ENCODE peak calls at places on chromosome 3, in four cellular contexts. R, L, K and J are unnamed samples.

GRCh38 chr3:193791041-193792032 is 198.3 kb downstream of the OPA1 start:
- DNase-seq in R (no peak), L (no peak), K (no peak), J (peak; percentile 96)

GRCh38 chr3:8657804-8658311 is 13.3 kb upstream of the SSUH2 start:
- DNase-seq in R (peak; percentile 65), L (no peak), K (no peak), J (no peak)

GRCh38 chr3:180802837-180803236 is 109.6 kb upstream of the FXR1 start:
- DNase-seq in R (peak; percentile 4), L (peak; percentile 37), K (peak; percentile 28), J (peak; percentile 39)

GRCh38 chr3:195715134-195715533 is 5.6 kb upstream of the MUC20 start:
- DNase-seq in R (no peak), L (no peak), K (no peak), J (no peak)

GRCh38 chr3:186882881-186883685 is 40.6 kb downstream of the ADIPOQ start:
- DNase-seq in R (peak; percentile 80), L (peak; percentile 40), K (peak; percentile 65), J (peak; percentile 45)

GRCh38 chr3:63349583-63350177 is 71.6 kb downstream of the SYNPR start:
- DNase-seq in R (peak; percentile 37), L (peak; percentile 77), K (peak; percentile 56), J (peak; percentile 68)

GRCh38 chr3:34131091-34131490 is 332.7 kb downstream of the PDCD6IP start:
- DNase-seq in R (no peak), L (no peak), K (no peak), J (peak; percentile 76)

GRCh38 chr3:94285874-94286273 is 223.0 kb downstream of the NSUN3 start:
- DNase-seq in R (peak; percentile 6), L (peak; percentile 3), K (no peak), J (no peak)

GRCh38 chr3:16864610-16865313 is 20.0 kb upstream of the PLCL2 start:
- DNase-seq in R (peak; percentile 68), L (peak; percentile 69), K (peak; percentile 4), J (no peak)

GRCh38 chr3:28191363-28191762 is 50.1 kb upstream of the CMC1 start:
- DNase-seq in R (no peak), L (peak; percentile 57), K (no peak), J (no peak)

GRCh38 chr3:5197470-5198312 is 10.2 kb downstream of the EDEM1 start:
- DNase-seq in R (peak; percentile 26), L (peak; percentile 86), K (no peak), J (peak; percentile 61)

GRCh38 chr3:110814170-110815007 is 257.2 kb upstream of the NECTIN3 start:
- DNase-seq in R (peak; percentile 96), L (peak; percentile 98), K (no peak), J (peak; percentile 14)

GRCh38 chr3:46516521-46516920 is 18.7 kb downstream of the RTP3 start:
- DNase-seq in R (no peak), L (no peak), K (no peak), J (no peak)

GRCh38 chr3:189563841-189564563 is 67.2 kb upstream of the TP63 start:
- DNase-seq in R (peak; percentile 96), L (peak; percentile 51), K (no peak), J (no peak)

GRCh38 chr3:46405301-46406079 is 1.4 kb downstream of the CCR5AS start:
- DNase-seq in R (no peak), L (no peak), K (no peak), J (no peak)

GRCh38 chr3:155676252-155676981 is 68.5 kb downstream of the PLCH1 start:
- DNase-seq in R (peak; percentile 62), L (peak; percentile 32), K (no peak), J (peak; percentile 57)

GRCh38 chr3:193605876-193606275 is 12.9 kb downstream of the OPA1 start:
- DNase-seq in R (peak; percentile 36), L (peak; percentile 68), K (peak; percentile 62), J (peak; percentile 83)

GRCh38 chr3:127902486-127902885 is 12.5 kb upstream of the KBTBD12 start:
- DNase-seq in R (no peak), L (no peak), K (no peak), J (peak; percentile 14)

GRCh38 chr3:188706176-188706575 is 465.6 kb upstream of the TPRG1 start:
- DNase-seq in R (no peak), L (no peak), K (no peak), J (no peak)

GRCh38 chr3:186138272-186138981 is 29.5 kb upstream of the ETV5 start:
- DNase-seq in R (no peak), L (no peak), K (peak; percentile 15), J (no peak)

GRCh38 chr3:154040283-154040682 is 80.9 kb upstream of the ARHGEF26 start:
- DNase-seq in R (no peak), L (peak; percentile 23), K (peak; percentile 23), J (no peak)

GRCh38 chr3:194272221-194272620 is 78.9 kb downstream of the CPN2 start:
- DNase-seq in R (no peak), L (no peak), K (no peak), J (no peak)

GRCh38 chr3:122793568-122794416 is at the start of gene HSPBAP1:
- DNase-seq in R (peak; percentile 90), L (peak; percentile 92), K (peak; percentile 84), J (peak; percentile 98)

GRCh38 chr3:104411760-104412159 is 954.9 kb upstream of the ALCAM start:
- DNase-seq in R (no peak), L (no peak), K (no peak), J (peak; percentile 50)

GRCh38 chr3:107574650-107575049 is 51.9 kb downstream of the BBX start:
- DNase-seq in R (peak; percentile 17), L (peak; percentile 68), K (peak; percentile 48), J (peak; percentile 53)

GRCh38 chr3:153855772-153856171 is 265.4 kb upstream of the ARHGEF26 start:
- DNase-seq in R (no peak), L (no peak), K (peak; percentile 1), J (peak; percentile 12)

GRCh38 chr3:102471001-102471400 is 36.2 kb downstream of the ZPLD1 start:
- DNase-seq in R (no peak), L (no peak), K (no peak), J (peak; percentile 86)

GRCh38 chr3:58666683-58667082 is at the start of gene FAM3D:
- DNase-seq in R (no peak), L (no peak), K (no peak), J (no peak)

GRCh38 chr3:108610651-108611050 is 21.1 kb downstream of the DZIP3 start:
- DNase-seq in R (no peak), L (no peak), K (no peak), J (no peak)

GRCh38 chr3:129604942-129605592 is 1.4 kb downstream of the PLXND1 start:
- DNase-seq in R (no peak), L (no peak), K (no peak), J (no peak)

DNA sequence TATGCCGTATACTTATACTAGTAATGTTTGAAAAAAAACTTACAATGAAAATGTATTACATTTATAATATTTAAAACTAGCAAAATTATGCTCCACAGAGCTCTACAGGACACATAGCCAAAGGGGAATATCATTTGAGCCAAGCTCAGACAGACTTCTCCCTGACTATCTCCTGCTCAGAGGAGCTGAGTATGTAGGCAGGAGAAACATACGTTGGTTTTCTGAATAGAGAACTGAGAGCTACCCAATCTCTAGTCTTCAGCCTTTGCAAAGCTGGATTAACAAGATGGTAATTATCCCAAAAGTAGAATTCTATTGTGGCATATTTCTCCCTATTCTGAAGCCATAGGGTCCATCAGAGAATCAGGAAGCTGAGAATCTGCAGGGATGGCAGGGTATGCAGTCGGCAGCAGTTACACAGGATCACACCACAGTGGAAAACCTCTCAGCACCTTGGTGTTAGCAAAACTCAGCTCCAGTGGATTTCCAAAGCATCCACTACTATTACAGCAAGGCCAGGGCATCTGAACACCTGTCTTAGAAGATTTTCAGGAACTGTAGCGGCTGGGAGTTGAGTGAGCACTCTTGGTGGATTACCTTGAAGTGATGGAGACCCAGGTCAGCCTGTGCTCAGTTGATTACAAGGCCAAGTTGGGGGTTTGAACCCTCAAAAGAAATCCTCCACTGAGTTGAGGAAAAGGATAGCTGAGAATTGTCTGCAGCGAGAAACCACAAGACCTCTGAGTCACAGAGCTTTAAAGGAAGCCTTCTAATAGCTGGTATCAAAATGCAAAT is 30.1 kb downstream of the GPR15 start:
- DNase-seq in R (peak; percentile 35), L (peak; percentile 9), K (no peak), J (no peak)
- H3K9ac ChIP-seq in R (no peak overlapping the region), L (no peak overlapping the region), K (no peak overlapping the region), J (no peak overlapping the region)

DNA sequence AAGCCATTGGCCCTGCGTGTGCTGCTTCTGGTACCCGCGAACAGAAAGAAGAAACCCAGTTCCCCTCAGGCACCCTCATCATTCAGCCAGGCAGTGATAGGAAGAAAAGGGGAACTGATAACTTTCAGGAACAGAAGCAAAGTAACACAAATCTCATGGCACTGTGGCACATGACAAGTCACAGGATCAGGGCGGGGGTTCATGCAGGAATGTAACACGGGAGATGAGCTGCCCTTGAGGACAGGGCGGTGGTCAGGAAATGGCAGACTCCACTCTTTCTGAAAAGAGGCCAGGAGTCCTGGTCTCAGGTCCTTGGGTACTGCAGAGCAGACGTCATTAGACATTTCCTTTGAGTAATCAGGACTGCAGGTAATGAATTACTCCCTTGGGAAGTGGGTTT is 95.5 kb downstream of the CCNL1 start:
- DNase-seq in R (no peak), L (no peak), K (no peak), J (peak; percentile 18)
- H3K4me1 ChIP-seq in R (peaks cover 15% of the 10 kb centered on the region), L (no peaks in the 10 kb centered on the region), K (no peaks in the 10 kb centered on the region), J (peaks cover 13% of the 10 kb centered on the region)

DNA sequence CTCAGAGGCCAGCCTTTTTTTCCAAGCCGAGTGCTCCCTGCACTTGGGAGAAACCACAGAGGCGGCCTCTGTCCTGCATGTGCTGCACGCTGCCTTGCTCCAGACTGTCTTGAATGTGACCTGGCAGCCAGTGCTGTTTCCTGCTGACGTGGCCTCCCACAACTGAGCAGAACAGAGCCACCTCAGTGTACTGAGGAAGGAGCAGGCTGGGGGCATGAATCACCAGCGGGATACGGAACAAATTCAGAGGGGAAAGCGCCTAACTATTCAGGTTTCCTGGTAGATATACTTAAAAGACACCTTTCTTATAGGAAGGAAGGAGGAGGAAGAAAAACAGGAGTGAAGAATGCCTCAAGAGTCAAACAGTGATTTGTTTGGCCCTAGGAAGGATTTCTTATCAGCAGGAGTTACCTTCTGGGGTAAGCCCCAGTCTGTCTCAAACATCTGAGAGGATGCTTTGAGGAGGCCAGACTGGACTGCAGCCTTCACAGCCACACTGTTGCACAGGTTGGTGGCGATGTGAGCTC is 114.0 kb downstream of the FNDC3B start:
- DNase-seq in R (peak; percentile 100), L (peak; percentile 99), K (no peak), J (peak; percentile 60)
- H3K4me2 ChIP-seq in R (peak overlapping the region; percentile 77), L (peak overlapping the region; percentile 89), K (no peak overlapping the region), J (no peak overlapping the region)

GRCh38 chr3:71392277-71392676 is 191.3 kb downstream of the FOXP1 start:
- DNase-seq in R (no peak), L (no peak), K (no peak), J (no peak)
- H3K9ac ChIP-seq in R (no peak overlapping the region), L (no peak overlapping the region), K (no peak overlapping the region), J (no peak overlapping the region)

DNA sequence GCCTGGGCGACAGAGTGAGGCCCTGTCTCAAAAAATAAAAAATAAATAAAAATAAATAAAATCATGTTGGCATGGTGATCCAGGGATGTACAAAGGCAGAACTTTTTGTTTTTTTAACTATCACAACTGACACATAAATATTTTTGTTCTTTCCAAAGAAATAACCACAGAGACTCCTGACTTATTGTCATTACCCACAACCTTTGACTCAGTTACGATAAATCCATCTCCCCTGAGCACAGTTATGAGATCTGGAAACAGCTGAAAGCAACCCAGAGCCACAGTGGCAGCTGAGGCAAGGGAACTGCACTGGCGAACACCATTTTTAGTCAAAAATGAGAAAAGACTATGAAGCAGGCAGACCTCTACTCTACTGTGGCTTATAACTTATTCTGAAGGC is 24.0 kb downstream of the OSBPL10 start:
- DNase-seq in R (peak; percentile 53), L (no peak), K (no peak), J (no peak)
- H3K4me1 ChIP-seq in R (peaks cover 30% of the 10 kb centered on the region), L (peaks cover 14% of the 10 kb centered on the region), K (peaks cover 48% of the 10 kb centered on the region), J (peaks cover 15% of the 10 kb centered on the region)